ENCODE peak calls at places on chromosomes 3 and 15, in four cellular contexts. U is right cardiac atrium, D is anterior cingulate cortex, M is T-cell. R is an unnamed sample.

GRCh38 chr3:11212301-11212613 is 58.0 kb downstream of the HRH1 start:
- DNase-seq in U (no peak), D (no peak), M (no peak), R (no peak)

GRCh38 chr3:123618768-123619484 is 34.1 kb upstream of the HACD2 start:
- DNase-seq in U (peak), D (no peak), M (no peak), R (peak)

GRCh38 chr3:106326941-106327765 is 458.3 kb upstream of the CBLB start:
- DNase-seq in U (no peak), D (no peak), M (no peak), R (no peak)

GRCh38 chr15:90598053-90598577 is 68.4 kb downstream of the CRTC3 start:
- DNase-seq in U (peak), D (no peak), M (no peak), R (peak)

GRCh38 chr15:73930371-73930770 is 4.1 kb downstream of the LOXL1 start:
- DNase-seq in U (peak), D (no peak), M (no peak), R (peak)

GRCh38 chr3:49845694-49846093 is 10.7 kb downstream of the TRAIP start:
- DNase-seq in U (no peak), D (no peak), M (no peak), R (peak)

GRCh38 chr15:60004019-60004845 is at the start of gene FOXB1:
- DNase-seq in U (no peak), D (no peak), M (no peak), R (peak)

GRCh38 chr3:106068795-106069194 is 200.0 kb upstream of the CBLB start:
- DNase-seq in U (no peak), D (no peak), M (no peak), R (no peak)

GRCh38 chr3:59480486-59480995 is 430.7 kb upstream of the CFAP20DC start:
- DNase-seq in U (no peak), D (no peak), M (no peak), R (no peak)

GRCh38 chr3:185983495-185984141 is 45.8 kb upstream of the TRA2B start:
- DNase-seq in U (peak), D (peak), M (peak), R (peak)

GRCh38 chr15:69595009-69595825 is 142.6 kb downstream of the RPLP1 start:
- DNase-seq in U (peak), D (no peak), M (no peak), R (no peak)

GRCh38 chr15:77481670-77482069 is 61.0 kb downstream of the HMG20A start:
- DNase-seq in U (no peak), D (no peak), M (no peak), R (no peak)

GRCh38 chr3:24548278-24548677 is 53.6 kb upstream of the THRB start:
- DNase-seq in U (no peak), D (no peak), M (no peak), R (no peak)

GRCh38 chr3:171187706-171188290 is 161.3 kb upstream of the SLC2A2 start:
- DNase-seq in U (no peak), D (no peak), M (no peak), R (peak)

GRCh38 chr15:74793135-74794028 is 11.5 kb downstream of the CSK start:
- DNase-seq in U (no peak), D (no peak), M (peak), R (no peak)

GRCh38 chr15:49382394-49382793 is 40.6 kb upstream of the FGF7 start:
- DNase-seq in U (no peak), D (no peak), M (no peak), R (no peak)

GRCh38 chr15:95840004-95840403 is 490.5 kb upstream of the NR2F2 start:
- DNase-seq in U (peak), D (no peak), M (no peak), R (peak)

GRCh38 chr15:34039506-34040123 is 611 bp upstream of the AVEN start:
- DNase-seq in U (no peak), D (no peak), M (no peak), R (no peak)

GRCh38 chr3:161305095-161305991 is 66.0 kb downstream of the SPTSSB start:
- DNase-seq in U (no peak), D (no peak), M (no peak), R (peak)

GRCh38 chr3:147397155-147397888 is 9.0 kb downstream of the ZIC4 start:
- DNase-seq in U (no peak), D (no peak), M (no peak), R (no peak)

GRCh38 chr15:26842391-26842790 is 24.5 kb upstream of the GABRA5 start:
- DNase-seq in U (no peak), D (no peak), M (no peak), R (no peak)

GRCh38 chr3:104316118-104316517 is 1050.6 kb upstream of the ALCAM start:
- DNase-seq in U (no peak), D (no peak), M (no peak), R (no peak)

GRCh38 chr3:8143186-8143585 is 358.4 kb upstream of the LMCD1 start:
- DNase-seq in U (no peak), D (no peak), M (no peak), R (no peak)

GRCh38 chr3:70849911-70850699 is 537.7 kb upstream of the MDFIC2 start:
- DNase-seq in U (no peak), D (no peak), M (no peak), R (peak)

GRCh38 chr3:107045791-107046190 is 331.4 kb upstream of the CCDC54 start:
- DNase-seq in U (no peak), D (no peak), M (no peak), R (no peak)

GRCh38 chr15:80403712-80404056 is 498 bp upstream of the ARNT2 start:
- DNase-seq in U (peak), D (no peak), M (no peak), R (peak)

GRCh38 chr15:74438696-74439316 is 5.0 kb upstream of the SEMA7A start:
- DNase-seq in U (peak), D (no peak), M (peak), R (peak)

GRCh38 chr3:134651347-134652041 is 672 bp upstream of the KY start:
- DNase-seq in U (no peak), D (no peak), M (no peak), R (peak)

GRCh38 chr15:72685925-72686794 is at the start of the genes BBS4 and HIGD2B:
- DNase-seq in U (peak), D (no peak), M (peak), R (peak)

R was measured in hepatocyte.